ENCODE peak calls at places on chromosome X, in four cellular contexts. One of them, this sample, is unnamed.
A peak's percentile ranks its signal among the peaks of the same experiment; 100 is the strongest.

GRCh38 chrX:153681175-153681574 is 6.6 kb upstream of the SLC6A8 start:
- DNase-seq in stromal cell of bone marrow: no peak
- DNase-seq in ACHN: no peak
- DNase-seq in fibroblast of the conjunctiva: no peak
- DNase-seq in this sample: no peak

GRCh38 chrX:18855919-18856644 is 127.8 kb downstream of the PHKA2 start:
- DNase-seq in stromal cell of bone marrow: no peak
- DNase-seq in ACHN: no peak
- DNase-seq in fibroblast of the conjunctiva: no peak
- DNase-seq in this sample: no peak

GRCh38 chrX:103791233-103791632 is 14.6 kb downstream of the PLP1 start:
- DNase-seq in stromal cell of bone marrow: no peak
- DNase-seq in ACHN: no peak
- DNase-seq in fibroblast of the conjunctiva: no peak
- DNase-seq in this sample: no peak

GRCh38 chrX:115898382-115899001 is 272.1 kb upstream of the AGTR2 start:
- DNase-seq in stromal cell of bone marrow: no peak
- DNase-seq in ACHN: peak; percentile 8
- DNase-seq in fibroblast of the conjunctiva: peak; percentile 27
- DNase-seq in this sample: peak; percentile 40

GRCh38 chrX:130378008-130378669 is 7.3 kb downstream of the GPR119 start:
- DNase-seq in stromal cell of bone marrow: no peak
- DNase-seq in ACHN: no peak
- DNase-seq in fibroblast of the conjunctiva: no peak
- DNase-seq in this sample: no peak

GRCh38 chrX:132463411-132463810 is 25.4 kb downstream of the MBNL3 start:
- DNase-seq in stromal cell of bone marrow: no peak
- DNase-seq in ACHN: no peak
- DNase-seq in fibroblast of the conjunctiva: no peak
- DNase-seq in this sample: no peak

GRCh38 chrX:20361081-20361889 is 94.6 kb upstream of the RPS6KA3 start:
- DNase-seq in stromal cell of bone marrow: no peak
- DNase-seq in ACHN: no peak
- DNase-seq in fibroblast of the conjunctiva: no peak
- DNase-seq in this sample: no peak

GRCh38 chrX:80876877-80877276 is 67.2 kb upstream of the BRWD3 start:
- DNase-seq in stromal cell of bone marrow: peak; percentile 15
- DNase-seq in ACHN: peak; percentile 28
- DNase-seq in fibroblast of the conjunctiva: peak; percentile 27
- DNase-seq in this sample: no peak

GRCh38 chrX:115409551-115409950 is 120.0 kb downstream of the LUZP4 start:
- DNase-seq in stromal cell of bone marrow: no peak
- DNase-seq in ACHN: no peak
- DNase-seq in fibroblast of the conjunctiva: no peak
- DNase-seq in this sample: no peak

GRCh38 chrX:19772759-19773623 is 114.4 kb downstream of the SH3KBP1 start:
- DNase-seq in stromal cell of bone marrow: no peak
- DNase-seq in ACHN: no peak
- DNase-seq in fibroblast of the conjunctiva: no peak
- DNase-seq in this sample: peak; percentile 59

GRCh38 chrX:19889582-19890342 is 2.4 kb upstream of the SH3KBP1 start:
- DNase-seq in stromal cell of bone marrow: no peak
- DNase-seq in ACHN: peak; percentile 63
- DNase-seq in fibroblast of the conjunctiva: peak; percentile 17
- DNase-seq in this sample: peak; percentile 69

This sample was measured in Caki2.